ENCODE peak calls at places on chromosomes 16 and 17, in five cellular contexts. I is stimulated activated CD8-positive, alpha-beta memory T cell treated with anti-CD3 and anti-CD28 coated beads, Interleukin-4, amount 100 ng/mL, for 24 hours; R is T-cell; Y is cardiac muscle cell; U is Ammon's horn. Z is an unnamed sample.

GRCh38 chr17:59427996-59428395 is 96.5 kb downstream of the YPEL2 start:
- DNase-seq in Y (peak; percentile 59), R (no peak), U (no peak), I (no peak), Z (no peak)

GRCh38 chr16:30666681-30667080 is 8.4 kb downstream of the FBRS start:
- DNase-seq in I (no peak), R (no peak), U (no peak), Y (peak; percentile 41), Z (no peak)

GRCh38 chr17:61833536-61834203 is 29.7 kb downstream of the BRIP1 start:
- DNase-seq in U (no peak), R (no peak), I (no peak), Y (peak; percentile 73), Z (peak; percentile 52)

GRCh38 chr16:29694384-29695195 is 15.6 kb downstream of the QPRT start:
- DNase-seq in U (no peak), I (no peak), Y (no peak), R (no peak), Z (no peak)

GRCh38 chr17:351436-351713 is 1.2 kb downstream of the RPH3AL start:
- DNase-seq in Y (no peak), R (no peak), I (no peak), U (no peak), Z (no peak)

GRCh38 chr16:82991941-82992675 is 365.3 kb downstream of the CDH13 start:
- DNase-seq in I (no peak), U (no peak), Y (no peak), R (no peak), Z (no peak)

GRCh38 chr16:1427473-1428461 is 3.1 kb upstream of the PERCC1 start:
- DNase-seq in R (no peak), U (no peak), Y (no peak), I (no peak), Z (no peak)

GRCh38 chr17:73343739-73344454 is 32.1 kb upstream of the CDC42EP4 start:
- DNase-seq in R (no peak), I (no peak), U (no peak), Y (no peak), Z (no peak)

GRCh38 chr17:79965806-79966205 is 69.9 kb downstream of the TBC1D16 start:
- DNase-seq in U (peak; percentile 77), Y (no peak), R (no peak), I (no peak), Z (no peak)

GRCh38 chr17:18027280-18027679 is 11.7 kb downstream of the ATPAF2 start:
- DNase-seq in Y (peak; percentile 19), I (no peak), U (no peak), R (no peak), Z (no peak)

GRCh38 chr16:56332464-56333079 is 92.8 kb downstream of the AMFR start:
- DNase-seq in I (no peak), R (no peak), U (peak; percentile 86), Y (peak; percentile 67), Z (no peak)

GRCh38 chr17:65984299-65984698 is 207.6 kb downstream of the CEP112 start:
- DNase-seq in Y (peak; percentile 9), R (no peak), I (no peak), U (no peak), Z (no peak)

GRCh38 chr17:72432143-72432604 is 311.4 kb downstream of the SOX9 start:
- DNase-seq in I (no peak), Y (no peak), R (no peak), U (no peak), Z (peak; percentile 48)

GRCh38 chr17:44536090-44536960 is 21.0 kb upstream of the FZD2 start:
- DNase-seq in U (peak; percentile 37), I (no peak), Y (peak; percentile 71), R (no peak), Z (no peak)

GRCh38 chr17:7862692-7863437 is 5.1 kb downstream of the CYB5D1 start:
- DNase-seq in U (no peak), Y (peak; percentile 65), I (no peak), R (no peak), Z (peak; percentile 80)

GRCh38 chr17:33145941-33146340 is 147.2 kb downstream of the ASIC2 start:
- DNase-seq in Y (no peak), R (no peak), U (no peak), I (no peak), Z (no peak)

GRCh38 chr16:86455609-86456008 is 54.7 kb upstream of the FOXF1 start:
- DNase-seq in I (no peak), U (no peak), R (no peak), Y (no peak), Z (no peak)

GRCh38 chr17:81335388-81336157 is 40.5 kb upstream of the SLC38A10 start:
- DNase-seq in U (no peak), I (no peak), R (no peak), Y (no peak), Z (no peak)

Z was measured in A673.